ENCODE peak calls at places on chromosomes 7 and 10, in five cellular contexts. D is AG04450, A is natural killer cell, O is immature natural killer cell, Y is HS-5. H is an unnamed sample.

GRCh38 chr7:149624006-149624405 is 126.4 kb upstream of the ZNF746 start:
- DNase-seq in D (no peak), Y (no peak), O (no peak), A (peak), H (no peak)

GRCh38 chr10:43105119-43105792 is 28.4 kb downstream of the RET start:
- DNase-seq in O (peak), Y (peak), A (peak), D (no peak), H (peak)

GRCh38 chr10:97531401-97531985 is 32.8 kb downstream of the UBTD1 start:
- DNase-seq in D (no peak), A (no peak), O (no peak), Y (no peak), H (no peak)

GRCh38 chr7:128005117-128005516 is 26.1 kb downstream of the LRRC4 start:
- DNase-seq in Y (no peak), A (no peak), D (no peak), O (no peak), H (no peak)

GRCh38 chr7:108012499-108013430 is 9.8 kb upstream of the LAMB1 start:
- DNase-seq in A (no peak), D (no peak), Y (no peak), O (no peak), H (no peak)

GRCh38 chr10:127195571-127196226 is 692 bp downstream of the INSYN2A start:
- DNase-seq in A (no peak), Y (no peak), D (no peak), O (no peak), H (no peak)

GRCh38 chr7:22842383-22842903 is 19.8 kb upstream of the TOMM7 start:
- DNase-seq in Y (no peak), A (no peak), D (no peak), O (no peak), H (no peak)

GRCh38 chr7:102272075-102272916 is 14.4 kb upstream of the SH2B2 start:
- DNase-seq in O (peak), D (peak), Y (no peak), A (peak), H (peak)

GRCh38 chr7:2171855-2172254 is 60.9 kb downstream of the MAD1L1 start:
- DNase-seq in A (no peak), O (no peak), Y (no peak), D (no peak), H (no peak)

GRCh38 chr10:16887565-16887964 is 70.3 kb upstream of the RSU1 start:
- DNase-seq in D (peak), A (no peak), O (no peak), Y (peak), H (peak)

H was measured in amniotic stem cell.